ENCODE peak calls at places on chromosome 13, in four cellular contexts. N, G, S and X are unnamed samples.

GRCh38 chr13:36130542-36131214 is 504 bp downstream of the DCLK1 start:
- DNase-seq in N (no peak), G (peak; percentile 39), S (no peak), X (no peak)

GRCh38 chr13:23833733-23834611 is 55.2 kb downstream of the MIPEP start:
- DNase-seq in N (no peak), G (no peak), S (no peak), X (no peak)

GRCh38 chr13:48578516-48579166 is 45.8 kb upstream of the RCBTB2 start:
- DNase-seq in N (no peak), G (no peak), S (no peak), X (no peak)

GRCh38 chr13:33891196-33891742 is 73.3 kb downstream of the RFC3 start:
- DNase-seq in N (no peak), G (no peak), S (no peak), X (no peak)

GRCh38 chr13:73677041-73677589 is 457.1 kb downstream of the KLF12 start:
- DNase-seq in N (no peak), G (no peak), S (peak; percentile 80), X (no peak)

GRCh38 chr13:39189778-39190177 is 151.5 kb downstream of the NHLRC3 start:
- DNase-seq in N (no peak), G (no peak), S (no peak), X (no peak)

GRCh38 chr13:32731576-32731975 is 145.3 kb downstream of the PDS5B start:
- DNase-seq in N (no peak), G (no peak), S (peak; percentile 33), X (no peak)

GRCh38 chr13:72820156-72820897 is 38.4 kb downstream of the PIBF1 start:
- DNase-seq in N (no peak), G (no peak), S (peak; percentile 92), X (no peak)

GRCh38 chr13:32838985-32839384 is 177.2 kb upstream of the KL start:
- DNase-seq in N (no peak), G (no peak), S (no peak), X (no peak)

GRCh38 chr13:26095846-26096245 is 44.0 kb upstream of the SHISA2 start:
- DNase-seq in N (no peak), G (no peak), S (no peak), X (no peak)

DNA sequence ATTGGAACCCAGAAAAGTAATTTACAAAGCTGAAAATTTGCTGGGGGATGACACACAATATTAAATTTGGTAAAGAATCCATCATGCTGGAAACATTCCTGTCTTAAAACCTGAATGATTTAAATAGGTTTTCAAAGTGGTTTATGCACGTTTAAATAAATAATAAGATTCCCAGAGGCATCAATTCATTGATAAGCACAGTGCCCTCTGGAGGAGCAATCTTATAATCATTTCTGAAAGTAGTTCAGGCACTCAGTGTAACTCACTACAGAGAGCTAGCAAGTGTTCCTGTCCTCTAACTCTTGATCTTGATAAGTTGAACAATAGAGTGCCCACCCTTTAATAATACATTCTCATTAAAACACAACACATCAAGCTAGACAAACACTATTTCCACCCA is 43.5 kb upstream of the SHISA2 start:
- DNase-seq in N (no peak), G (no peak), S (no peak), X (no peak)
- TF ChIP-seq CTCF in N (no peak), G (peak; percentile 1), S (no peak), X (no peak)

GRCh38 chr13:30802501-30802900 is 67.2 kb downstream of the ALOX5AP start:
- DNase-seq in N (no peak), G (no peak), S (no peak), X (no peak)
- H3K4me3 ChIP-seq in N (no peak overlapping the region), G (no peak overlapping the region), S (no peak overlapping the region), X (no peak overlapping the region)

GRCh38 chr13:113182046-113182445 is 23.6 kb downstream of the PROZ start:
- DNase-seq in N (no peak), G (no peak), S (peak; percentile 51), X (no peak)
- H3K36me3 ChIP-seq in N (peaks cover 19% of the 10 kb centered on the region), G (peaks cover 65% of the 10 kb centered on the region), S (peaks cover 22% of the 10 kb centered on the region), X (peaks cover 3% of the 10 kb centered on the region)

GRCh38 chr13:21670883-21671792 is at the start of gene FGF9:
- DNase-seq in N (peak; percentile 82), G (peak; percentile 69), S (peak; percentile 72), X (no peak)
- TF ChIP-seq CTCF in N (peak; percentile 36), G (no peak), S (no peak), X (no peak)

GRCh38 chr13:27797228-27797624 is 4.9 kb downstream of the GSX1 start:
- DNase-seq in N (peak; percentile 14), G (peak; percentile 34), S (no peak), X (no peak)
- H3K4me3 ChIP-seq in N (no peak overlapping the region), G (no peak overlapping the region), S (no peak overlapping the region), X (no peak overlapping the region)